ENCODE peak calls at places on chromosomes 11 and 22, in eight cellular contexts. One of them, this sample, is unnamed. For H3K4me1, the result is how much of the 10 kb centered on the place peaks cover.

GRCh38 chr11:75527130-75527529 is 1.4 kb upstream of the GDPD5 start:
- DNase-seq in K562: no peak
- DNase-seq in upper lobe of left lung: no peak
- DNase-seq in stomach: no peak
- DNase-seq in transverse colon: no peak
- DNase-seq in A549: no peak
- DNase-seq in tibial nerve: no peak
- DNase-seq in sigmoid colon: no peak
- DNase-seq in this sample: no peak

GRCh38 chr22:34105461-34106062 is 185.3 kb upstream of the LARGE1 start:
- DNase-seq in tibial nerve: peak
- DNase-seq in upper lobe of left lung: no peak
- DNase-seq in A549: peak
- DNase-seq in sigmoid colon: peak
- DNase-seq in stomach: peak
- DNase-seq in K562: no peak
- DNase-seq in transverse colon: peak
- DNase-seq in this sample: peak

GRCh38 chr22:18095101-18095805 is 15.4 kb upstream of the TUBA8 start:
- DNase-seq in stomach: no peak
- DNase-seq in tibial nerve: no peak
- DNase-seq in K562: no peak
- DNase-seq in transverse colon: no peak
- DNase-seq in upper lobe of left lung: no peak
- DNase-seq in sigmoid colon: no peak
- DNase-seq in A549: peak
- DNase-seq in this sample: no peak

GRCh38 chr11:4704054-4704789 is at the start of gene MMP26:
- DNase-seq in transverse colon: no peak
- DNase-seq in upper lobe of left lung: no peak
- DNase-seq in stomach: no peak
- DNase-seq in sigmoid colon: no peak
- DNase-seq in tibial nerve: no peak
- DNase-seq in A549: no peak
- DNase-seq in K562: no peak
- DNase-seq in this sample: no peak

GRCh38 chr11:129451524-129451923 is 75.9 kb downstream of the BARX2 start:
- DNase-seq in upper lobe of left lung: no peak
- DNase-seq in tibial nerve: no peak
- DNase-seq in stomach: no peak
- DNase-seq in K562: no peak
- DNase-seq in transverse colon: no peak
- DNase-seq in sigmoid colon: no peak
- DNase-seq in A549: no peak
- DNase-seq in this sample: no peak

GRCh38 chr11:113475160-113475761 is at the start of gene DRD2:
- DNase-seq in upper lobe of left lung: peak
- DNase-seq in tibial nerve: no peak
- DNase-seq in K562: peak
- DNase-seq in sigmoid colon: no peak
- DNase-seq in A549: no peak
- DNase-seq in transverse colon: no peak
- DNase-seq in stomach: no peak
- DNase-seq in this sample: peak

GRCh38 chr11:1825785-1826451 is 8.9 kb upstream of the SYT8 start:
- DNase-seq in sigmoid colon: no peak
- DNase-seq in stomach: no peak
- DNase-seq in K562: no peak
- DNase-seq in tibial nerve: no peak
- DNase-seq in upper lobe of left lung: peak
- DNase-seq in transverse colon: no peak
- DNase-seq in A549: no peak
- DNase-seq in this sample: no peak

GRCh38 chr22:29152381-29153138 is 53.1 kb upstream of the EMID1 start:
- DNase-seq in A549: no peak
- DNase-seq in K562: peak
- DNase-seq in tibial nerve: peak
- DNase-seq in transverse colon: no peak
- DNase-seq in upper lobe of left lung: no peak
- DNase-seq in sigmoid colon: peak
- DNase-seq in stomach: peak
- DNase-seq in this sample: peak

GRCh38 chr11:80362578-80362977 is 921.7 kb upstream of the TENM4 start:
- DNase-seq in A549: no peak
- DNase-seq in sigmoid colon: no peak
- DNase-seq in transverse colon: no peak
- DNase-seq in tibial nerve: no peak
- DNase-seq in stomach: no peak
- DNase-seq in K562: no peak
- DNase-seq in upper lobe of left lung: no peak
- DNase-seq in this sample: no peak

GRCh38 chr11:107710301-107710700 is 1.6 kb downstream of the SLN start:
- DNase-seq in tibial nerve: no peak
- DNase-seq in K562: no peak
- DNase-seq in sigmoid colon: no peak
- DNase-seq in upper lobe of left lung: no peak
- DNase-seq in A549: no peak
- DNase-seq in stomach: no peak
- DNase-seq in transverse colon: no peak
- DNase-seq in this sample: no peak

GRCh38 chr11:14539867-14540475 is 19.8 kb upstream of the PSMA1 start:
- DNase-seq in transverse colon: no peak
- DNase-seq in sigmoid colon: no peak
- DNase-seq in K562: no peak
- DNase-seq in stomach: no peak
- DNase-seq in tibial nerve: no peak
- DNase-seq in A549: no peak
- DNase-seq in upper lobe of left lung: no peak
- DNase-seq in this sample: no peak

GRCh38 chr22:23409976-23410375 is 170.1 kb downstream of the IGLL1 start:
- DNase-seq in stomach: peak
- DNase-seq in A549: no peak
- DNase-seq in sigmoid colon: no peak
- DNase-seq in transverse colon: no peak
- DNase-seq in tibial nerve: no peak
- DNase-seq in K562: no peak
- DNase-seq in upper lobe of left lung: no peak
- DNase-seq in this sample: no peak

GRCh38 chr22:42214625-42215415 is 55.6 kb downstream of the TCF20 start:
- DNase-seq in A549: no peak
- DNase-seq in tibial nerve: no peak
- DNase-seq in sigmoid colon: no peak
- DNase-seq in upper lobe of left lung: peak
- DNase-seq in stomach: no peak
- DNase-seq in transverse colon: no peak
- DNase-seq in K562: no peak
- DNase-seq in this sample: no peak

GRCh38 chr11:12091957-12092558 is 18.3 kb upstream of the MICAL2 start:
- DNase-seq in transverse colon: peak
- DNase-seq in upper lobe of left lung: no peak
- DNase-seq in stomach: no peak
- DNase-seq in A549: no peak
- DNase-seq in tibial nerve: no peak
- DNase-seq in K562: no peak
- DNase-seq in sigmoid colon: no peak
- DNase-seq in this sample: no peak

GRCh38 chr11:46363455-46363920 is 16.2 kb downstream of the DGKZ start:
- DNase-seq in upper lobe of left lung: peak
- DNase-seq in A549: no peak
- DNase-seq in transverse colon: no peak
- DNase-seq in K562: no peak
- DNase-seq in stomach: no peak
- DNase-seq in sigmoid colon: no peak
- DNase-seq in tibial nerve: no peak
- DNase-seq in this sample: no peak

DNA sequence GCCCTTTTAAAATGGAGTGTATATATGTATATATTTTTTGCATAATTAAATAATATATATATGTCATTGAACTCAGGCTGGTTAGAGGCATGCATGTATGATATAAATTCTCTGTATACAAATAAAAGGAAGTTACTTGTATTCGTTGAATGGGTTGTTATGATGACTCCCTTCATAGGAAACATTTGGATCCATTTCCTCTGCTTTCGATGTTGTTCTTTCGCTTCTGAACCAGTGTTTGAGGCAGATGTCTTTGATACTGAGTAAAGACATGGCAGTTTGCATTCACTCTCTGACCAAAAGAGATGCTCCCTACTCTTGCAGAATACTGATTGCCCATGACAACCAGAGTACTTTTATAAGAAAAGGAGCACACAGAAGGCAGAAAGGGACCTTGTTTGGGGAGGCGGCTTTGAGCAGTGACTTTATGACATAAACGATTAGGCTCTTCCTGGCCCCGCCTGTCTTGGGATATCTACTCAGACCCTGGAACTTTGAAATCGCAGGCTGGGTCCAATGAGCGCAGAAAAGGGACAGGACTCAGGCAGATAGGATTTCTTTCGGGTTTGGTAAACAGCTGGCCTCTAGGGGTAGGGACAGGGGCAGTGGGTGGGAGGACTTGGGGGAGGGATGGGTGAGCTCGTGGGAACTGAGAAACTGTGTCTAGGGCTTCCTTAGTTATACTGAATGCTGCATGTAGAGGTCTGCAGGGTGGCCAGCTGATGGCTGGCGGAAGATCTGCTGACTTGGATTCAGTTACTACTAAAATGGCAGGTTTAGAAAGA is 23.2 kb downstream of the TIMP3 start:
- DNase-seq in sigmoid colon: peak
- DNase-seq in transverse colon: no peak
- DNase-seq in K562: no peak
- DNase-seq in tibial nerve: no peak
- DNase-seq in A549: no peak
- DNase-seq in upper lobe of left lung: no peak
- DNase-seq in stomach: no peak
- DNase-seq in this sample: no peak
- H3K4me1 ChIP-seq in sigmoid colon: half or more
- H3K4me1 ChIP-seq in transverse colon: under half
- H3K4me1 ChIP-seq in K562: under half
- H3K4me1 ChIP-seq in tibial nerve: under half
- H3K4me1 ChIP-seq in A549: under half
- H3K4me1 ChIP-seq in upper lobe of left lung: half or more
- H3K4me1 ChIP-seq in stomach: under half
- H3K4me1 ChIP-seq in this sample: under half

GRCh38 chr11:61869636-61870428 is 21.5 kb downstream of the FADS3 start:
- DNase-seq in upper lobe of left lung: no peak
- DNase-seq in transverse colon: no peak
- DNase-seq in sigmoid colon: no peak
- DNase-seq in tibial nerve: no peak
- DNase-seq in stomach: no peak
- DNase-seq in K562: peak
- DNase-seq in A549: no peak
- DNase-seq in this sample: no peak
- TF ChIP-seq POLR2A in upper lobe of left lung: no peak
- TF ChIP-seq POLR2A in transverse colon: no peak
- TF ChIP-seq POLR2A in sigmoid colon: no peak
- TF ChIP-seq POLR2A in tibial nerve: no peak
- TF ChIP-seq POLR2A in stomach: no peak
- TF ChIP-seq POLR2A in K562: peak
- TF ChIP-seq POLR2A in A549: no peak
- TF ChIP-seq POLR2A in this sample: no peak

GRCh38 chr22:44080936-44081853 is 57.1 kb downstream of the PARVB start:
- DNase-seq in A549: peak
- DNase-seq in tibial nerve: peak
- DNase-seq in sigmoid colon: peak
- DNase-seq in stomach: peak
- DNase-seq in upper lobe of left lung: peak
- DNase-seq in transverse colon: peak
- DNase-seq in K562: peak
- DNase-seq in this sample: peak
- TF ChIP-seq EP300 in A549: no peak
- TF ChIP-seq EP300 in tibial nerve: no peak
- TF ChIP-seq EP300 in sigmoid colon: no peak
- TF ChIP-seq EP300 in stomach: no peak
- TF ChIP-seq EP300 in upper lobe of left lung: no peak
- TF ChIP-seq EP300 in transverse colon: no peak
- TF ChIP-seq EP300 in K562: no peak
- TF ChIP-seq EP300 in this sample: no peak

GRCh38 chr22:37501176-37501609 is 15.0 kb upstream of the MFNG start:
- DNase-seq in transverse colon: peak
- DNase-seq in K562: no peak
- DNase-seq in upper lobe of left lung: no peak
- DNase-seq in tibial nerve: no peak
- DNase-seq in sigmoid colon: no peak
- DNase-seq in stomach: no peak
- DNase-seq in A549: peak
- DNase-seq in this sample: peak

GRCh38 chr22:37501610-37502341 is 15.6 kb upstream of the MFNG start:
- DNase-seq in K562: peak
- DNase-seq in sigmoid colon: no peak
- DNase-seq in transverse colon: peak
- DNase-seq in tibial nerve: peak
- DNase-seq in A549: peak
- DNase-seq in stomach: peak
- DNase-seq in upper lobe of left lung: no peak
- DNase-seq in this sample: peak

GRCh38 chr22:37503183-37503683 is 16.0 kb downstream of the CARD10 start:
- DNase-seq in upper lobe of left lung: no peak
- DNase-seq in tibial nerve: no peak
- DNase-seq in K562: no peak
- DNase-seq in stomach: no peak
- DNase-seq in transverse colon: no peak
- DNase-seq in A549: no peak
- DNase-seq in sigmoid colon: no peak
- DNase-seq in this sample: no peak

GRCh38 chr22:37503850-37504249 is 15.4 kb downstream of the CARD10 start:
- DNase-seq in stomach: peak
- DNase-seq in tibial nerve: no peak
- DNase-seq in upper lobe of left lung: no peak
- DNase-seq in transverse colon: peak
- DNase-seq in A549: peak
- DNase-seq in sigmoid colon: no peak
- DNase-seq in K562: no peak
- DNase-seq in this sample: no peak

DNA sequence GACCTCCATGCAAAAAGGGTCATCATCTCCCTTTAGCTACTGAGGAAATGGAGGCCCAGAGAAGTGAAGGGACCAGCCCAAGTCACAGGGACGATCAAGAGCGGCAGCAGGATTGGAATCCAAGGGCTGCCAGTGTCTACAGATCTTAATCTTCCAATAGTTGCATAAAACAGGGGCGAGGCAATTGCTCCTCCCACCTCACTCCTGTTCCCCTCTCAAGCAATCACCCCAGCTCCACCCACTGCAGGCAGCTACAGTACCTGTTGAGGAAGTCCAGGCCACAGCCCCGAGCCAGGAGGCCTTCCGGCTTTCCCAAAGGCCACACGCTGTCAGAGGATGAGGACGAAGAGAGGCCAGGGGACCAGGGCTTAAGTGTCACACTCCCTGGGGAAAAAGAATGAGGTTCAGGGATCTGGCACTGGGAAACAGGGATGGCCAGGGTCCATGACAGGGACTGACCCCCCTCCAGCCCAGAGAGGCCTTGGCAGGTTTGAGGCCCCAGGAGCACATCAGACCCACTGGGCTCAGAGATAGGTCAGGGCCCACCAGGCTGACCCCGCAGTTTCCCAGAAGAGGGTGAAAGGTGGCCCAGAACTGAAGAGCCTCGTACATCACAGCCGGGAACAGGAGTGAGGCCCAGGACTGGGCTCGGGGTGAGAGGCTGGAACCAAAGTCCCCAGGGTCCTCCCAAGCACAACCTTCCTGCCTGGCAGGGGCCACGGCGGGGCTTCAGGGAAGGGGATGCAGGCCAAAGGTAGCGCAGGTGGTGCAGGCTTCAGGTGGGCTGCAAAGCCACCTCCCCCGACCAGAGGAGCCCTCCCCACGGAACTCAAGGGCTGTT is 16.4 kb upstream of the MFNG start:
- DNase-seq in stomach: peak
- DNase-seq in K562: no peak
- DNase-seq in upper lobe of left lung: no peak
- DNase-seq in transverse colon: peak
- DNase-seq in A549: peak
- DNase-seq in tibial nerve: no peak
- DNase-seq in sigmoid colon: no peak
- DNase-seq in this sample: no peak
- H3K4me1 ChIP-seq in stomach: half or more
- H3K4me1 ChIP-seq in K562: under half
- H3K4me1 ChIP-seq in upper lobe of left lung: under half
- H3K4me1 ChIP-seq in transverse colon: under half
- H3K4me1 ChIP-seq in A549: half or more
- H3K4me1 ChIP-seq in tibial nerve: under half
- H3K4me1 ChIP-seq in sigmoid colon: under half
- H3K4me1 ChIP-seq in this sample: under half